ENCODE peak calls at places on chromosome 16, in seven cellular contexts. S, M, G, H, B, J and Q are unnamed samples.
A peak's percentile ranks its signal among the peaks of the same experiment; 100 is the strongest.

GRCh38 chr16:10870137-10870776 is 6.7 kb upstream of the CIITA start:
- DNase-seq in S (no peak), M (no peak), G (no peak), H (no peak), B (no peak), J (no peak), Q (no peak)

GRCh38 chr16:66274335-66275110 is 92.0 kb upstream of the CDH5 start:
- DNase-seq in S (no peak), M (no peak), G (no peak), H (peak; percentile 33), B (peak; percentile 44), J (peak; percentile 74), Q (no peak)

GRCh38 chr16:55542459-55543082 is 23.9 kb upstream of the CAPNS2 start:
- DNase-seq in S (no peak), M (no peak), G (no peak), H (no peak), B (peak; percentile 72), J (no peak), Q (no peak)

GRCh38 chr16:17413508-17413907 is 57.3 kb downstream of the XYLT1 start:
- DNase-seq in S (no peak), M (no peak), G (no peak), H (no peak), B (no peak), J (no peak), Q (no peak)

GRCh38 chr16:58331024-58331707 is 36.3 kb upstream of the PRSS54 start:
- DNase-seq in S (no peak), M (no peak), G (no peak), H (no peak), B (no peak), J (no peak), Q (no peak)

GRCh38 chr16:30445408-30446202 is at the start of gene SEPHS2:
- DNase-seq in S (peak; percentile 99), M (peak; percentile 99), G (peak; percentile 100), H (peak; percentile 92), B (peak; percentile 97), J (peak; percentile 100), Q (peak; percentile 96)

GRCh38 chr16:49084628-49085390 is 196.8 kb downstream of the CBLN1 start:
- DNase-seq in S (no peak), M (no peak), G (no peak), H (no peak), B (no peak), J (no peak), Q (no peak)

GRCh38 chr16:60582528-60582927 is 1453.7 kb downstream of the CDH8 start:
- DNase-seq in S (no peak), M (no peak), G (no peak), H (no peak), B (no peak), J (no peak), Q (no peak)

GRCh38 chr16:89615596-89616090 is 2.2 kb downstream of the DPEP1 start:
- DNase-seq in S (peak; percentile 47), M (peak; percentile 30), G (no peak), H (peak; percentile 47), B (no peak), J (no peak), Q (no peak)

GRCh38 chr16:47492428-47493357 is 31.6 kb downstream of the PHKB start:
- DNase-seq in S (peak; percentile 47), M (peak; percentile 57), G (peak; percentile 88), H (no peak), B (peak; percentile 23), J (peak; percentile 93), Q (peak; percentile 88)

GRCh38 chr16:24986512-24987303 is 28.5 kb downstream of the ARHGAP17 start:
- DNase-seq in S (no peak), M (no peak), G (no peak), H (peak; percentile 31), B (peak; percentile 88), J (no peak), Q (no peak)

GRCh38 chr16:8768701-8769100 is 28.7 kb downstream of the TMEM186 start:
- DNase-seq in S (no peak), M (no peak), G (no peak), H (no peak), B (no peak), J (no peak), Q (no peak)

GRCh38 chr16:72050769-72051464 is 3.4 kb upstream of the HP start:
- DNase-seq in S (no peak), M (no peak), G (peak; percentile 87), H (no peak), B (peak; percentile 16), J (no peak), Q (no peak)

GRCh38 chr16:73610605-73611177 is 562.8 kb upstream of the ZFHX3 start:
- DNase-seq in S (no peak), M (no peak), G (no peak), H (no peak), B (no peak), J (no peak), Q (no peak)

GRCh38 chr16:23254338-23254737 is 47.8 kb upstream of the SCNN1B start:
- DNase-seq in S (no peak), M (no peak), G (no peak), H (no peak), B (peak; percentile 48), J (no peak), Q (no peak)

GRCh38 chr16:83653785-83654184 is 154.0 kb upstream of the HSBP1 start:
- DNase-seq in S (no peak), M (no peak), G (no peak), H (no peak), B (peak; percentile 38), J (no peak), Q (no peak)

GRCh38 chr16:51982715-51983680 is 563.9 kb downstream of the TOX3 start:
- DNase-seq in S (peak; percentile 52), M (peak; percentile 15), G (no peak), H (peak; percentile 25), B (peak; percentile 78), J (no peak), Q (no peak)

GRCh38 chr16:87851141-87851587 is 18.1 kb downstream of the SLC7A5 start:
- DNase-seq in S (no peak), M (no peak), G (no peak), H (no peak), B (no peak), J (no peak), Q (no peak)

DNA sequence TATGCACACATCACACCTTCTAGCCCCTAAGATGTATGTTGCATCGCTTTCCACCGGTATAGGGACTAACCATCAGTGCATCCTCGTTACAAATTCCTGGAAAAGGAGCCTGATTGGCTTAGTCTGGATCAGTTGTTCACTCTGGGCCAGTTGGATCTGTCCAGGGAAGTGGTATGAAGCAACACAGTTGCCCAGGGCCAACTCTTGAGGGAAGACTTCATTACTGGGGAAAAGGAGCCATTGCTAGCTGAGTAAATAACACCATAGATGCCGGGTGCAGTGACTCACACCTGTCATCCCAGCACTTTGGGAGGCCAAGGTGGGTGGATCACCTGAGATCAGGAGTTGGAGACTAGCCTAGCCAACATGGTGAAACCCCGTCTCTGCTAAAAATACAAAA is 275.2 kb upstream of the RBFOX1 start:
- DNase-seq in S (no peak), M (no peak), G (no peak), H (no peak), B (no peak), J (no peak), Q (no peak)
- TF ChIP-seq POLR2A in S (no peak), M (no peak), G (no peak), H (no peak), B (no peak), J (no peak), Q (no peak)

DNA sequence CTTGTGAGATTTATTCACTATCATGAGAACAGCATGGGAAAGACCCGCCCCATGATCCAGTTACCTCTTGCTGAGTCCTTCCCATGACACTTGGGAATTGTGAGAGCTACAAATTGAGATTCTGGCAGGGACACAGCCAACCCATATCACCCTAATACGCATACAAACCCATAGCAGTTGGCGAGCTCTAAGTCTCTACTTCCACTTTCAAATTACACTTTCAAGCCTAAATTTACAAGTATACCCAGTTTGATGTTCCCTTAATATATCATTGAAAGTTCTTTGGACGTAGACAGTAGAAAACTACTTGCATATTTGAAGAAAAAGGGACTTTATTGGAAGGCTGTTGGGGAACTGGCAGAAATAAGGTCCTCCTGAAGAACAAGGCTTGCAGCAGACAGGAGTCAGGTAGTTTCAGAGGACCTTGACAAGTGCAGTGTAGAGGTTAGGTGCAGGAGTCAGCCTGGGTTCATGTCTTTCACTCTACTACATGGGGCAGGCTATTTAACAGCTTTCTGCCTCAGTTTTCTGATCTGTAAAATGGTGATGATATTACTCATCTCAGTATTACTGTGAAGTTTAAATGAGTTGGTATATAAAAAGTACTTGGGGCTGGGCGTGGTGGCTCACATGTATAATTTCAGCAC is 107.9 kb upstream of the EEF2KMT start:
- DNase-seq in S (no peak), M (no peak), G (no peak), H (no peak), B (no peak), J (no peak), Q (no peak)
- H3K4me3 ChIP-seq in S (no peak overlapping the region), M (no peak overlapping the region), G (no peak overlapping the region), H (no peak overlapping the region), B (no peak overlapping the region), J (no peak overlapping the region), Q (no peak overlapping the region)

DNA sequence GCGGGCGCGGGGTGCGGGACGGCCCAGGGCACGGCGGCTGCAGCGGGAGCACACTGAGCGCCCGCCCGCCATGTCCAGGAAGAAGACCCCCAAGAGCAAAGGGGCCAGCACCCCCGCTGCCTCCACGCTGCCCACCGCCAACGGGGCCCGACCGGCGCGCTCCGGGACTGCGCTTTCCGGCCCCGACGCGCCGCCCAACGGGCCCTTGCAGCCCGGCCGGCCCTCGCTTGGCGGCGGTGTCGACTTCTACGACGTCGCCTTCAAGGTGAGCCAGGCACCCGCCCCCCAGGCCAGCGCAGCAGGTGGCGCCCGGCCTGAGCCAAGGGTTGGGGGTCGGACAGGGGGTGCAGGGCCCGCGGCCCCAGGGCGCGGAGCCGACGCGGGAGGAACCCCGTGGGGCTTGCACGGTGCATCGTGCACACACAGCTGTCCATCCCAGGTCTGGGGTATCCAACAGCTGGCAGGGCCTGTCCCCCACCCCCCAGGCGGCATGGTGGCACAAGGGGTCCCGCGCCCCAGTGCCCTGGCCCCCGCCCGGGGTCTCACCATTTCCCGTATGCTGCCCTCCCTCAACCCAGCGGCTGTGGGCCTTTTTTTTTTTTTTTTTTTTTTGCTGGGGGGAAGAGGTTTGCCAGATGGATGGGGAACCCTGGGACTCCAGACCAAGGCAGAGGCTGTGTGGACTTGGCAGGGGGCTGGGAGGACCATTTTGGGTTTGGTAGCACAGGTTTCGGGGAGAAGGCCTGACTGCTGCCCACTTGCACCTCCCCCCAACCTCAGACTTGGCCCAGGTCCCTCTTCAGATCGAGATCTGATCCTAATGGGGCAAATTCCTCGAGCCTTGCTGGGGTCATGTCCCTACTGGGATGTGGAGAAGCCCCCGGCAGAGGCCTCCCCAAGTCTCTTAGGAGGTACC is 547 bp downstream of the RAB26 start:
- DNase-seq in S (peak; percentile 48), M (no peak), G (no peak), H (peak; percentile 62), B (no peak), J (no peak), Q (no peak)
- TF ChIP-seq CTCF in S (no peak), M (no peak), G (no peak), H (peak; percentile 6), B (no peak), J (no peak), Q (no peak)

GRCh38 chr16:3654249-3654991 is at the start of gene DNASE1:
- DNase-seq in S (peak; percentile 66), M (peak; percentile 74), G (peak; percentile 42), H (peak; percentile 74), B (peak; percentile 36), J (peak; percentile 89), Q (peak; percentile 68)
- TF ChIP-seq POLR2A in S (no peak), M (no peak), G (no peak), H (no peak), B (no peak), J (no peak), Q (no peak)